ENCODE peak calls at places on chromosomes 12 and 14, in four cellular contexts. C is HepG2, L is GM12878, H is K562. S is an unnamed sample.

GRCh38 chr12:125856899-125857298 is 791.7 kb downstream of the AACS start:
- DNase-seq in L (no peak), H (no peak), C (no peak), S (no peak)

GRCh38 chr12:128914908-128915563 is 61.8 kb downstream of the GLT1D1 start:
- DNase-seq in C (no peak), H (no peak), L (peak), S (no peak)

GRCh38 chr14:93780811-93781210 is 7.5 kb downstream of the PRIMA1 start:
- DNase-seq in L (no peak), C (no peak), H (no peak), S (no peak)

GRCh38 chr12:118164798-118165486 is 29.0 kb downstream of the PEBP1 start:
- DNase-seq in C (peak), H (no peak), L (no peak), S (peak)

GRCh38 chr12:119072463-119072862 is 91.1 kb downstream of the SRRM4 start:
- DNase-seq in H (no peak), L (no peak), C (no peak), S (no peak)

GRCh38 chr12:91289881-91290280 is 107.3 kb upstream of the DCN start:
- DNase-seq in L (no peak), C (no peak), H (no peak), S (no peak)

GRCh38 chr14:73428354-73428824 is 30.0 kb downstream of the NUMB start:
- DNase-seq in L (no peak), C (peak), H (no peak), S (no peak)

GRCh38 chr14:67199016-67199415 is 9.8 kb downstream of the GARIN2 start:
- DNase-seq in H (no peak), L (no peak), C (no peak), S (no peak)

GRCh38 chr12:54054442-54055332 is 1.1 kb downstream of the HOXC4 start:
- DNase-seq in H (no peak), L (no peak), C (no peak), S (no peak)

GRCh38 chr14:80095623-80096022 is 115.7 kb downstream of the DIO2 start:
- DNase-seq in H (no peak), L (no peak), C (no peak), S (no peak)

GRCh38 chr12:21169878-21170472 is 39.0 kb downstream of the SLCO1B1 start:
- DNase-seq in H (peak), C (peak), L (no peak), S (peak)

GRCh38 chr14:21014761-21015190 is 10.1 kb downstream of the NDRG2 start:
- DNase-seq in L (peak), C (peak), H (peak), S (peak)

GRCh38 chr14:99706121-99706900 is 22.2 kb downstream of the CYP46A1 start:
- DNase-seq in C (no peak), L (no peak), H (no peak), S (no peak)

GRCh38 chr14:64806862-64807495 is 72.7 kb downstream of the SPTB start:
- DNase-seq in H (no peak), L (no peak), C (no peak), S (no peak)

GRCh38 chr12:81209001-81209400 is 131.1 kb downstream of the ACSS3 start:
- DNase-seq in C (peak), H (no peak), L (no peak), S (no peak)

GRCh38 chr12:58883576-58884334 is 36.5 kb downstream of the LRIG3 start:
- DNase-seq in H (no peak), L (no peak), C (no peak), S (no peak)

GRCh38 chr12:62834971-62835547 is 99.9 kb downstream of the PPM1H start:
- DNase-seq in L (peak), H (no peak), C (no peak), S (no peak)

GRCh38 chr14:23530360-23531055 is 21.1 kb downstream of the ZFHX2 start:
- DNase-seq in L (no peak), H (no peak), C (no peak), S (no peak)

GRCh38 chr12:52119398-52120254 is 40.1 kb downstream of the SMIM41 start:
- DNase-seq in H (peak), C (peak), L (no peak), S (peak)

GRCh38 chr12:49288412-49288853 is 6.5 kb upstream of the PRPH start:
- DNase-seq in H (peak), C (peak), L (peak), S (peak)

GRCh38 chr12:12327802-12328201 is 22.2 kb downstream of the MANSC1 start:
- DNase-seq in C (peak), H (peak), L (peak), S (peak)

GRCh38 chr14:86038401-86038985 is 508.5 kb downstream of the FLRT2 start:
- DNase-seq in H (peak), C (peak), L (no peak), S (peak)
- TF ChIP-seq SP1 in H (no peak), C (no peak), L (no peak), S (no peak)

DNA sequence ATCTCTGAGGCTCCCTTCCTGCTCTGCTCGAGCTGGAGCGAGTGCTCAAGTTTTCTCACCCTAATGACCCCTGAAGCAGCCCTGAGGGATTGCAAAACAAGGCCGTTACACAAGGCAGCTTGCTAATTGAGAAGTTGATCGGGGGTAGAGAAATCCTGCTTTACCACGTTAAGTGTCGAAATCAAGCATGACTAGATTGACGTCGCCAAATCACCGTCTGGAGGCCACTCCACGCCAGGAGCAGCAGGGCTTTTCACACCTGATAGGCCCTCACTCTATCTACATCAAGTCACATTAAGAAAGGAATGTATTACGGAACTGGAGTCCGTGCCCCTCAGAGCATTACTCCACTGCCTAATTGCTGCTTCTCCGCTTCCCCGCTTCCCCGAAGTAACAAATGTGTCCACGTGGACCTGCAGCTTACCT is 32.3 kb downstream of the LMO3 start:
- DNase-seq in H (no peak), C (peak), L (no peak), S (no peak)
- TF ChIP-seq FOXM1 in H (no peak), C (no peak), L (no peak), S (no peak)

GRCh38 chr12:9651265-9651729 is 18.2 kb upstream of the CLEC2D start:
- DNase-seq in H (no peak), C (no peak), L (no peak), S (no peak)

GRCh38 chr12:9647825-9648700 is 21.4 kb upstream of the CLEC2D start:
- DNase-seq in C (peak), L (peak), H (peak), S (peak)

GRCh38 chr12:9646794-9647622 is 22.5 kb upstream of the CLEC2D start:
- DNase-seq in L (no peak), C (no peak), H (peak), S (no peak)

GRCh38 chr12:9648701-9649531 is 20.6 kb upstream of the CLEC2D start:
- DNase-seq in L (no peak), H (no peak), C (no peak), S (no peak)

GRCh38 chr12:9649532-9649940 is 20.0 kb upstream of the CLEC2D start:
- DNase-seq in H (no peak), C (no peak), L (peak), S (no peak)
- TF ChIP-seq SP1 in H (no peak), C (no peak), L (no peak), S (no peak)

DNA sequence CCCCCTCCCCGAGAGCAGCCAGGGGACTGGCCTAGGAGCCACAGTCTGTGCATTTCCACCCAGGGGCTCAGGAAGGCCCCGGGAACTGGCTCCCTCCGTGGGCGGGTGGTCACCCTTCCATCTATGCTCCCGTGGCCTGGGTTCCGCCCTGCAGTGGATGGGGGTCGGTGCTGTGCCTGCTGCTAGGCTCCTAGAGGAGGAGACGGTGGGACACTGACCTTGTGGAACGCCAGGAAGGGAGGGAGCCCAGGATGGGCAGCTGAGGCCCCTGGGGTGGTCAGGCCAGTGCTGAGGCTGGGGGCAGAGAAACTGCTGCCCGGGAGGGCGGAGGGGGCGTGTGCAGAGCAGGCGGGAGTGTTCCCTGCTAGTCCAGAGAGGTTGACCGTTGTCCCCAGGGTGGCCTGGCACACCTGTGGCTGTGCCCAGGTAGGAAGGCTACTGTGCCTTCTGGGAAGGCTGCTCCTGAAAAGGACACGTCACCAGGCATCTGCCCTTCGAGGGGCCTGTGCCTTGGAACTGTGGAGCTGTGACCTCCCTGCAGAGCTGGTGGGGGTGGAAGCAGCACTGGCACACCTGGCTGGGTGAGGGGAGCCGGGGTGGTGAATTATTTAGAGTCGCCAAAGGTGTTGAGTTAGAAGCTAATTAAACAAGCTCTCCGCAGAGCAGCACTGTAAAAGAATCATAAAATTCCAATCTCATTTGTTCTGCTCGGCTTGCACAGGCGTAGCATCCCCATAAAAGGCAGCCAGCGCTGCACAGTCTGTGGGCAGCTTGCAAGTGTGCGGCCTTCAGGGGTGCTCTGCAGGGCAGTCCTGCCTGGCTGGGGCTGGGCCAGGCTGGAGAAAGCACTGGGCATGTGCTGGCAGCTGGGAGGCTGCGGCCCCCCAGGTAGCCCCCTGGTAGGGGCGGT is 145.1 kb downstream of the KIF26A start:
- DNase-seq in C (no peak), H (no peak), L (no peak), S (no peak)
- TF ChIP-seq FOXM1 in C (no peak), H (no peak), L (no peak), S (no peak)

GRCh38 chr12:27187697-27188096 is 56.4 kb upstream of the STK38L start:
- DNase-seq in C (no peak), L (no peak), H (no peak), S (no peak)

GRCh38 chr12:27180862-27181261 is 63.2 kb upstream of the STK38L start:
- DNase-seq in L (no peak), C (no peak), H (no peak), S (no peak)

GRCh38 chr12:27183342-27183741 is 60.7 kb upstream of the STK38L start:
- DNase-seq in C (no peak), L (no peak), H (no peak), S (no peak)

GRCh38 chr12:27186240-27186839 is 57.7 kb upstream of the STK38L start:
- DNase-seq in H (no peak), L (no peak), C (no peak), S (no peak)

DNA sequence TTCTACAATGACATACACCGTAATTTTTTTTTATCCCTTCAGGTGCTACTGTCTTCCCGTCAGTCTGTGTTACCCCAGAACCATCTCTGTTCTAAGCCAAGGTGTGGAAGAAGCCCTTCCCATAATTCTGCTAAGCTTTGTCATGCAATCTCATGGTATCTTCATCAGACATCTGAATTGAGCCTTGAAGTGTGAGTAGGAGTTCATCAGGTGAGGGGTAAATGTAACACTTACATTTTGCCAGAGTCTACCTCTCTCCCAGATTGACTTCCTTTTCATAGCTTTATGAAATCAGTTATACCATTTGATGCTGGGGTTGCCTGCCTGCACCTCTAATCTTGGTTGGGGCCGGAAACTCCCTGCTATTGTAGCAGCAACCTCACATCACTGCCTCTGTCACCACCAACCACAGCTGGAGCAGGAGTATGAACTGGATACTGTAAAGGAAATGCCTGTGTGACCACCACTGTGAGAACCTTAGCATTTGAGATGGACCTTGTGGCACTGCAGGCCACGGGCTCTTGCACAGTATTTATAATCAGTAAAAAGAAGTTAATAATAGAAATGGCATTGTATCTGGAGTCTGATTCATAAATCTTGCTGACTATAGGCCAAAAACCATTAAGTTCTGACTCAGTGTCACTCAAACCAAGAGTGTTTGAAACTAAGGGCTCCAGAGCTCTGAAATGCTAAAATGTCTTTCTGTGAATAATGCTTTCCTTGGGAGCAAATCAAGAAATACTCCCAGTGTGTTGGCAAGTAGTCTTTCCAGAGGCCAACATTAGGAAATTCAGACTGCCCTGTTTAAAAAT is 58.6 kb upstream of the STK38L start:
- DNase-seq in C (no peak), L (peak), H (no peak), S (no peak)
- TF ChIP-seq SP1 in C (no peak), L (peak), H (no peak), S (no peak)

DNA sequence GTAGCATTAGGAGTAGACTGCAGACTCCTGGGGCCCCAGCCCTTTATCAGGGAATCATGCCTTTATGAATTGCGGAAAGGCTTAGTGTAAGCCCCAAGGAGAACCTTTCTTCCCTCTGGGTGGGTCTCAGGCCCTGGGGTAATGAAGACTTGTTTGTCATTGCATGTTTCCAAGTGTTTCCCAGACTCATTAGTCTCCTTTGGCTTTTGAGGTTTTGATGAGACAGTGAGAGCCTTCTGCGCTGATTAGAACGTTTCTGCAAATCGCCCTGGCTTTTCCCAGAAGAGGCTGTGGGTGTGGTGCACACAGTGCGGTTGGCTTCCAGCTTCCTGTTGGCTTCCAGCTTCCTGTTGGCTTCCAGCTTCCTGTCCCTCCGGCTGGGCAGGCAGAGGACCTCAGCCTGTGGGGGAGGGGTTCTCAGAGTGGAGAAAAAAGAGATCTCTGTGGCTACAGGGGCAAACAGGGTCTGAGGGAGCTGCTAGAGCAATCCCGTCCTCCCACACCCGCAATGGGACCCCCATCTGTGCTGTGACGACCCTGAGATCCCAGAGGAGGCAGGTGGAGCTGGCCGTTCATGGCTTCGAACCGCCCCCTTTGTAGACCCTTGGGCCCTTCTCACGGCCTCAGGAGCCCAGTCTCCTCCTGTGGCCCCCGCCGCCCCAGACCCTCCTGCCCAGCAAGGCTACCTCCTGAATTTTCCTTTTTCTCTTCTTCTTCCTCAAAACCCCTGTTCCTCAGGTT is 42.1 kb downstream of the GPR68 start:
- DNase-seq in L (no peak), H (peak), C (no peak), S (no peak)
- TF ChIP-seq FOXM1 in L (no peak), H (peak), C (no peak), S (no peak)

GRCh38 chr12:110809149-110809548 is 37.6 kb upstream of the CCDC63 start:
- DNase-seq in C (no peak), L (no peak), H (no peak), S (no peak)

GRCh38 chr12:110802489-110802888 is 44.3 kb upstream of the CCDC63 start:
- DNase-seq in C (no peak), H (no peak), L (no peak), S (no peak)

GRCh38 chr12:110811972-110812371 is 34.8 kb upstream of the CCDC63 start:
- DNase-seq in H (no peak), C (no peak), L (no peak), S (no peak)

GRCh38 chr12:110804406-110804805 is 42.4 kb upstream of the CCDC63 start:
- DNase-seq in L (no peak), H (no peak), C (no peak), S (no peak)

GRCh38 chr12:110807640-110808039 is 39.1 kb upstream of the CCDC63 start:
- DNase-seq in H (no peak), L (no peak), C (no peak), S (no peak)
- TF ChIP-seq SP1 in H (no peak), L (no peak), C (no peak), S (no peak)

S was measured in HEK293T.